ENCODE peak calls at places on chromosomes 6 and 20, in nine cellular contexts. B, U, X, E, G, Y, W, C and Q are unnamed samples.

GRCh38 chr6:41684311-41685182 is 46.3 kb downstream of the MDFI start:
- DNase-seq in E (no peak), G (no peak), W (no peak), C (no peak), B (no peak), Y (no peak), X (no peak), U (no peak), Q (no peak)

GRCh38 chr20:1897486-1897885 is 2.3 kb downstream of the SIRPA start:
- DNase-seq in G (no peak), W (no peak), X (no peak), Y (no peak), C (no peak), U (no peak), B (no peak), E (no peak), Q (no peak)

GRCh38 chr20:45221076-45221475 is at the start of gene SEMG2:
- DNase-seq in G (no peak), C (no peak), W (no peak), X (no peak), E (no peak), B (no peak), U (no peak), Y (no peak), Q (no peak)

GRCh38 chr20:21512634-21513180 is 1.2 kb downstream of the NKX2-2 start:
- DNase-seq in Y (no peak), G (no peak), B (no peak), X (no peak), U (no peak), C (no peak), E (peak; percentile 35), W (no peak), Q (no peak)

GRCh38 chr20:22717466-22717865 is 133.1 kb upstream of the FOXA2 start:
- DNase-seq in X (no peak), G (no peak), C (no peak), B (peak; percentile 27), U (peak; percentile 27), Y (peak; percentile 54), W (no peak), E (no peak), Q (no peak)

GRCh38 chr6:170295519-170296422 is 4.9 kb upstream of the DLL1 start:
- DNase-seq in X (no peak), W (no peak), Y (peak; percentile 60), U (no peak), E (peak; percentile 61), G (no peak), C (no peak), B (peak; percentile 95), Q (no peak)

GRCh38 chr6:142893088-142893487 is 51.9 kb downstream of the HIVEP2 start:
- DNase-seq in X (peak; percentile 86), E (no peak), Y (no peak), U (no peak), B (no peak), G (no peak), W (no peak), C (peak; percentile 46), Q (no peak)

GRCh38 chr6:54920628-54921027 is 74.1 kb downstream of the FAM83B start:
- DNase-seq in X (peak; percentile 49), B (no peak), Y (no peak), E (no peak), G (no peak), U (no peak), W (no peak), C (no peak), Q (no peak)

GRCh38 chr20:62716941-62717310 is 8.3 kb downstream of the NTSR1 start:
- DNase-seq in W (no peak), Y (no peak), X (no peak), U (no peak), G (no peak), E (no peak), B (no peak), C (no peak), Q (no peak)

GRCh38 chr6:159038914-159039884 is 5.6 kb downstream of the TAGAP start:
- DNase-seq in W (peak; percentile 80), B (no peak), G (no peak), U (no peak), E (no peak), X (peak; percentile 38), C (peak; percentile 50), Y (no peak), Q (no peak)

GRCh38 chr20:60007452-60007851 is 49.2 kb downstream of the CDH26 start:
- DNase-seq in E (no peak), U (no peak), X (no peak), Y (no peak), B (no peak), C (no peak), W (no peak), G (no peak), Q (no peak)

GRCh38 chr6:145529582-145529981 is 205.7 kb downstream of the EPM2A start:
- DNase-seq in C (no peak), W (no peak), G (no peak), U (no peak), B (no peak), X (no peak), E (no peak), Y (no peak), Q (no peak)

GRCh38 chr6:134689177-134689576 is 260.7 kb downstream of the ALDH8A1 start:
- DNase-seq in X (no peak), U (no peak), G (no peak), E (no peak), C (no peak), W (no peak), B (no peak), Y (peak; percentile 38), Q (no peak)

GRCh38 chr20:50655325-50655880 is 35.9 kb downstream of the RIPOR3 start:
- DNase-seq in W (no peak), E (peak; percentile 49), C (peak; percentile 63), U (no peak), B (no peak), G (no peak), X (peak; percentile 88), Y (no peak), Q (no peak)

GRCh38 chr20:10489853-10490627 is 54.9 kb downstream of the SLX4IP start:
- DNase-seq in G (no peak), W (no peak), U (no peak), B (no peak), Y (no peak), C (no peak), X (no peak), E (no peak), Q (no peak)

GRCh38 chr6:111818539-111819226 is 54.6 kb downstream of the FYN start:
- DNase-seq in U (no peak), C (peak; percentile 79), B (no peak), E (peak; percentile 14), W (peak; percentile 68), X (peak; percentile 75), G (no peak), Y (no peak), Q (no peak)